ENCODE peak calls at places on chromosomes 2 and 18, in six cellular contexts. One of them, this sample, is unnamed.
A peak's percentile ranks its signal among the peaks of the same experiment; 100 is the strongest.

GRCh38 chr18:1361931-1362330 is 457.3 kb downstream of the ADCYAP1 start:
- DNase-seq in ovary: no peak
- DNase-seq in prostate gland: no peak
- DNase-seq in tibial nerve: no peak
- DNase-seq in A549: no peak
- DNase-seq in stomach: no peak
- DNase-seq in this sample: no peak

GRCh38 chr2:101295895-101296294 is 12.6 kb downstream of the RNF149 start:
- DNase-seq in tibial nerve: no peak
- DNase-seq in ovary: no peak
- DNase-seq in prostate gland: no peak
- DNase-seq in A549: no peak
- DNase-seq in stomach: no peak
- DNase-seq in this sample: no peak

GRCh38 chr2:124804014-124804940 is 779.2 kb downstream of the CNTNAP5 start:
- DNase-seq in prostate gland: no peak
- DNase-seq in ovary: no peak
- DNase-seq in stomach: no peak
- DNase-seq in tibial nerve: no peak
- DNase-seq in A549: peak; percentile 40
- DNase-seq in this sample: no peak

GRCh38 chr2:77228379-77228778 is 293.8 kb downstream of the LRRTM4 start:
- DNase-seq in ovary: no peak
- DNase-seq in prostate gland: no peak
- DNase-seq in stomach: no peak
- DNase-seq in tibial nerve: no peak
- DNase-seq in A549: no peak
- DNase-seq in this sample: no peak

GRCh38 chr18:58549814-58550339 is 79.0 kb downstream of the ALPK2 start:
- DNase-seq in tibial nerve: no peak
- DNase-seq in prostate gland: peak; percentile 71
- DNase-seq in stomach: no peak
- DNase-seq in ovary: no peak
- DNase-seq in A549: peak; percentile 90
- DNase-seq in this sample: no peak

GRCh38 chr2:26284132-26284531 is 39.4 kb downstream of the HADHB start:
- DNase-seq in prostate gland: no peak
- DNase-seq in tibial nerve: no peak
- DNase-seq in ovary: no peak
- DNase-seq in stomach: no peak
- DNase-seq in A549: no peak
- DNase-seq in this sample: no peak

GRCh38 chr2:116891191-116891590 is 923.3 kb upstream of the DDX18 start:
- DNase-seq in stomach: no peak
- DNase-seq in ovary: no peak
- DNase-seq in tibial nerve: no peak
- DNase-seq in A549: no peak
- DNase-seq in prostate gland: no peak
- DNase-seq in this sample: no peak

GRCh38 chr2:144583362-144583692 is 63.4 kb upstream of the ZEB2 start:
- DNase-seq in stomach: no peak
- DNase-seq in tibial nerve: no peak
- DNase-seq in A549: no peak
- DNase-seq in prostate gland: no peak
- DNase-seq in ovary: no peak
- DNase-seq in this sample: no peak

GRCh38 chr2:171813126-171813525 is 80.9 kb downstream of the SLC25A12 start:
- DNase-seq in ovary: no peak
- DNase-seq in tibial nerve: no peak
- DNase-seq in stomach: no peak
- DNase-seq in A549: no peak
- DNase-seq in prostate gland: no peak
- DNase-seq in this sample: no peak

GRCh38 chr2:106932644-106933043 is 46.7 kb upstream of the ST6GAL2 start:
- DNase-seq in stomach: no peak
- DNase-seq in tibial nerve: no peak
- DNase-seq in A549: peak; percentile 17
- DNase-seq in prostate gland: no peak
- DNase-seq in ovary: no peak
- DNase-seq in this sample: no peak

GRCh38 chr2:67215214-67215613 is 181.9 kb upstream of the ETAA1 start:
- DNase-seq in prostate gland: no peak
- DNase-seq in ovary: peak; percentile 22
- DNase-seq in stomach: peak; percentile 52
- DNase-seq in tibial nerve: no peak
- DNase-seq in A549: peak; percentile 56
- DNase-seq in this sample: no peak

DNA sequence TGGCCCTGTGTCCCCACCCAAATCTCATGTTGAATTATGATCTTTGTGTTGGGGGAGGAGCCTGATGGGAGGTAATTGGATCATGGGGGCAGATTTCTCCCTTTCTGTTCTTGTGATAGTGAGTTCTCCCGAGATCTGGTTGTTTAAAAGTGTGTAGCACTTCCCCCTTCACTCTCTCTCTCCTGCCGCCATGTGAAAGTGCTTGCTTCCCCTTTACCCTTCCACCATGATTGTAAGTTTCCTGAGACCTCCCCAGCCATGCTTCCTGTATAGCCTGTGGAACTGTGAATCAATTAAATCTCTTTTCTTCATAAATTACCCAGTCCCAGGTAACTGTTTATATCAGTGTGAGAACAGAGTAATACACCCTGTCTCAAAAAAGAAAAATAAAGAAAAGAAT is 25.5 kb downstream of the LRRFIP1 start:
- DNase-seq in tibial nerve: no peak
- DNase-seq in prostate gland: no peak
- DNase-seq in ovary: no peak
- DNase-seq in stomach: no peak
- DNase-seq in A549: no peak
- DNase-seq in this sample: no peak
- H3K27ac ChIP-seq in tibial nerve: no peak overlapping the region
- H3K27ac ChIP-seq in prostate gland: no peak overlapping the region
- H3K27ac ChIP-seq in ovary: no peak overlapping the region
- H3K27ac ChIP-seq in stomach: no peak overlapping the region
- H3K27ac ChIP-seq in A549: no peak overlapping the region
- H3K27ac ChIP-seq in this sample: no peak overlapping the region

GRCh38 chr2:86800856-86801567 is 10.3 kb upstream of the CD8A start:
- DNase-seq in tibial nerve: no peak
- DNase-seq in A549: no peak
- DNase-seq in stomach: no peak
- DNase-seq in ovary: no peak
- DNase-seq in prostate gland: no peak
- DNase-seq in this sample: no peak
- TF ChIP-seq POLR2A in tibial nerve: no peak
- TF ChIP-seq POLR2A in A549: no peak
- TF ChIP-seq POLR2A in stomach: no peak
- TF ChIP-seq POLR2A in ovary: no peak
- TF ChIP-seq POLR2A in prostate gland: no peak
- TF ChIP-seq POLR2A in this sample: no peak

DNA sequence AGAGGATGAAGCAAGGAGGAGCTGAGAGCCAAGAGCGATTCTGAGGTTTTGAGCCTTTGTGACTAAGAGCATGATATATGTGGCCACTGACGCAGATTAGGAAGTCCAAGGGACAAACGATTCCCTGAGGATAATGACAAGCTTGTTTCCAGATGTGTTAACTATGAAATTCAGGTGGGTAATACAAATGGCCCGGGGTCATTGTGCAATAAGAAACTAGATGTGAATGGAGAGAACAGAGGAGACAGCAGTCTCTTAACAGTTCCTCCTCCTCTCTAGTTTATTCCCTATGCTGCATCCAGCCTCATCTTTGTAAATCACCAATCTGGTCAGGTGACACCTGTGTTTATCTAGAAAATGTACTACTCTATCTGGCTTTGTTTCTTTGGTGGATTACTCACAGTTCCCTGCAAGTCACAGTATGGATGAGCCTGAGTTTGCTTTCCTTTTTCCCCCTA is 84.2 kb downstream of the SOCS6 start:
- DNase-seq in tibial nerve: no peak
- DNase-seq in prostate gland: no peak
- DNase-seq in A549: peak; percentile 97
- DNase-seq in stomach: no peak
- DNase-seq in ovary: no peak
- DNase-seq in this sample: no peak
- H3K27ac ChIP-seq in tibial nerve: no peak overlapping the region
- H3K27ac ChIP-seq in prostate gland: no peak overlapping the region
- H3K27ac ChIP-seq in A549: peak overlapping the region; percentile 97
- H3K27ac ChIP-seq in stomach: no peak overlapping the region
- H3K27ac ChIP-seq in ovary: no peak overlapping the region
- H3K27ac ChIP-seq in this sample: peak overlapping the region; percentile 16

GRCh38 chr2:231198291-231199173 is at the start of gene ARMC9:
- DNase-seq in prostate gland: peak; percentile 76
- DNase-seq in tibial nerve: peak; percentile 48
- DNase-seq in A549: peak; percentile 69
- DNase-seq in ovary: peak; percentile 84
- DNase-seq in stomach: peak; percentile 77
- DNase-seq in this sample: no peak
- TF ChIP-seq POLR2A in prostate gland: peak; percentile 55
- TF ChIP-seq POLR2A in tibial nerve: peak; percentile 27
- TF ChIP-seq POLR2A in A549: peak; percentile 89
- TF ChIP-seq POLR2A in ovary: no peak
- TF ChIP-seq POLR2A in stomach: no peak
- TF ChIP-seq POLR2A in this sample: no peak

This sample was measured in suprapubic skin.